ENCODE peak calls at places on chromosomes 4 and X, in five cellular contexts. S is activated CD8-positive, alpha-beta memory T cell treated with anti-CD3 and anti-CD28 coated beads for 48 hours; Y is fibroblast of the aortic adventitia; A is head of caudate nucleus; L is GM20000. I is an unnamed sample.

GRCh38 chrX:153471663-153472280 is 1.4 kb upstream of the HAUS7 start:
- DNase-seq in Y (peak; percentile 39), A (no peak), L (no peak), S (no peak), I (no peak)

GRCh38 chrX:110836982-110837381 is 41.4 kb upstream of the CHRDL1 start:
- DNase-seq in Y (no peak), L (no peak), S (no peak), A (no peak), I (no peak)

GRCh38 chr4:68267433-68267944 is 22.0 kb upstream of the TMPRSS11B start:
- DNase-seq in L (no peak), S (no peak), A (no peak), Y (peak; percentile 61), I (no peak)

GRCh38 chr4:119683518-119683917 is 54.9 kb upstream of the PDE5A start:
- DNase-seq in L (no peak), Y (peak; percentile 91), S (no peak), A (no peak), I (no peak)

GRCh38 chrX:138026211-138026610 is 460.3 kb downstream of the ZIC3 start:
- DNase-seq in Y (peak; percentile 0), L (peak; percentile 7), S (no peak), A (no peak), I (no peak)

GRCh38 chr4:16967722-16968121 is 69.3 kb upstream of the LDB2 start:
- DNase-seq in Y (peak; percentile 85), L (no peak), A (no peak), S (no peak), I (no peak)

GRCh38 chr4:147361726-147362125 is 119.2 kb upstream of the EDNRA start:
- DNase-seq in A (no peak), Y (peak; percentile 89), S (no peak), L (no peak), I (no peak)

GRCh38 chr4:40750461-40751258 is 905 bp downstream of the NSUN7 start:
- DNase-seq in Y (peak; percentile 11), A (no peak), L (no peak), S (no peak), I (no peak)

GRCh38 chr4:8558080-8558960 is 21.9 kb upstream of the GPR78 start:
- DNase-seq in S (no peak), A (no peak), L (no peak), Y (no peak), I (no peak)

GRCh38 chr4:120052840-120053239 is 13.8 kb downstream of the MAD2L1 start:
- DNase-seq in A (no peak), Y (peak; percentile 96), L (no peak), S (no peak), I (no peak)

GRCh38 chr4:168511780-168512467 is 15.1 kb downstream of the PALLD start:
- DNase-seq in Y (no peak), L (no peak), A (no peak), S (peak; percentile 19), I (peak; percentile 18)

GRCh38 chr4:155371432-155372043 is 5.2 kb downstream of the MAP9 start:
- DNase-seq in S (no peak), L (no peak), A (no peak), Y (peak; percentile 60), I (no peak)

GRCh38 chr4:165606465-165607205 is 227.8 kb downstream of the CPE start:
- DNase-seq in L (no peak), S (no peak), Y (no peak), A (no peak), I (no peak)

GRCh38 chr4:166128452-166128851 is 255.4 kb downstream of the TLL1 start:
- DNase-seq in Y (peak; percentile 87), L (no peak), A (no peak), S (no peak), I (no peak)

GRCh38 chr4:188554413-188554812 is 415.2 kb downstream of the TRIML1 start:
- DNase-seq in Y (no peak), L (no peak), S (no peak), A (no peak), I (no peak)

GRCh38 chr4:52560844-52561280 is 98.2 kb downstream of the USP46 start:
- DNase-seq in L (no peak), Y (peak; percentile 43), A (peak; percentile 72), S (no peak), I (no peak)

GRCh38 chr4:1496116-1496642 is 89.9 kb upstream of the NKX1-1 start:
- DNase-seq in L (no peak), A (peak; percentile 8), S (no peak), Y (no peak), I (no peak)

GRCh38 chrX:48918644-48919340 is at the start of gene PIM2:
- DNase-seq in Y (peak; percentile 39), L (peak; percentile 87), A (peak; percentile 92), S (no peak), I (peak; percentile 90)

GRCh38 chr4:12689457-12689856 is 794.7 kb downstream of the RAB28 start:
- DNase-seq in S (no peak), Y (no peak), A (no peak), L (no peak), I (no peak)

GRCh38 chr4:54843106-54843505 is 185.3 kb downstream of the KIT start:
- DNase-seq in L (no peak), A (no peak), S (no peak), Y (no peak), I (no peak)

GRCh38 chrX:44675364-44676024 is 132.8 kb upstream of the FUNDC1 start:
- DNase-seq in S (no peak), A (peak; percentile 23), L (no peak), Y (peak; percentile 91), I (no peak)

GRCh38 chr4:87555751-87556619 is 26.8 kb upstream of the SPARCL1 start:
- DNase-seq in S (no peak), Y (peak; percentile 85), A (no peak), L (no peak), I (no peak)

GRCh38 chr4:40190465-40190864 is 6.4 kb upstream of the RHOH start:
- DNase-seq in Y (no peak), S (no peak), L (no peak), A (no peak), I (no peak)

GRCh38 chr4:105765690-105766407 is 57.3 kb downstream of the GSTCD start:
- DNase-seq in A (no peak), S (no peak), L (no peak), Y (peak; percentile 87), I (no peak)

GRCh38 chr4:129153700-129154099 is 57.7 kb downstream of the C4orf33 start:
- DNase-seq in L (no peak), A (no peak), S (no peak), Y (no peak), I (no peak)

GRCh38 chr4:173477016-173477415 is 53.0 kb downstream of the HAND2 start:
- DNase-seq in A (no peak), Y (peak; percentile 79), L (no peak), S (no peak), I (no peak)

GRCh38 chr4:148041606-148042324 is 309.9 kb downstream of the ARHGAP10 start:
- DNase-seq in A (no peak), L (no peak), S (no peak), Y (no peak), I (no peak)

GRCh38 chr4:15882675-15883086 is 55.9 kb downstream of the FGFBP1 start:
- DNase-seq in A (no peak), S (no peak), Y (peak; percentile 90), L (peak; percentile 67), I (peak; percentile 35)

GRCh38 chr4:95546866-95547707 is 1.7 kb downstream of the UNC5C start:
- DNase-seq in A (no peak), Y (no peak), S (no peak), L (no peak), I (no peak)

I was measured in T-helper 2 cell treated with Interferon-gamma antibody and Interleukin-4, amounts not matched to agents 5 μg/mL and 100 μg/mL, for 36 hours.